ENCODE peak calls at places on chromosomes 1 and 21, in six cellular contexts. One of them, this sample, is unnamed.

GRCh38 chr21:17270234-17270633 is 242.6 kb upstream of the CXADR start:
- DNase-seq in gastrocnemius medialis: no peak
- DNase-seq in left lung: no peak
- DNase-seq in colonic mucosa: no peak
- DNase-seq in hepatocyte: peak
- DNase-seq in CD8-positive, alpha-beta T cell: no peak
- DNase-seq in this sample: no peak

GRCh38 chr21:33070921-33071877 is 1.3 kb downstream of the OLIG1 start:
- DNase-seq in gastrocnemius medialis: no peak
- DNase-seq in left lung: peak
- DNase-seq in colonic mucosa: no peak
- DNase-seq in hepatocyte: no peak
- DNase-seq in CD8-positive, alpha-beta T cell: no peak
- DNase-seq in this sample: peak

GRCh38 chr1:162056043-162056442 is 13.4 kb upstream of the NOS1AP start:
- DNase-seq in gastrocnemius medialis: peak
- DNase-seq in left lung: peak
- DNase-seq in colonic mucosa: peak
- DNase-seq in hepatocyte: peak
- DNase-seq in CD8-positive, alpha-beta T cell: peak
- DNase-seq in this sample: peak

GRCh38 chr21:20016431-20017005 is 981.7 kb upstream of the NCAM2 start:
- DNase-seq in gastrocnemius medialis: no peak
- DNase-seq in left lung: no peak
- DNase-seq in colonic mucosa: no peak
- DNase-seq in hepatocyte: no peak
- DNase-seq in CD8-positive, alpha-beta T cell: no peak
- DNase-seq in this sample: no peak

GRCh38 chr1:219459321-219460105 is 153.4 kb downstream of the ZC3H11B start:
- DNase-seq in gastrocnemius medialis: no peak
- DNase-seq in left lung: no peak
- DNase-seq in colonic mucosa: no peak
- DNase-seq in hepatocyte: no peak
- DNase-seq in CD8-positive, alpha-beta T cell: no peak
- DNase-seq in this sample: no peak

GRCh38 chr1:78178816-78179215 is 133.1 kb downstream of the GIPC2 start:
- DNase-seq in gastrocnemius medialis: no peak
- DNase-seq in left lung: no peak
- DNase-seq in colonic mucosa: no peak
- DNase-seq in hepatocyte: no peak
- DNase-seq in CD8-positive, alpha-beta T cell: no peak
- DNase-seq in this sample: no peak

GRCh38 chr1:25051504-25051903 is 121.4 kb upstream of the RUNX3 start:
- DNase-seq in gastrocnemius medialis: no peak
- DNase-seq in left lung: no peak
- DNase-seq in colonic mucosa: no peak
- DNase-seq in hepatocyte: no peak
- DNase-seq in CD8-positive, alpha-beta T cell: no peak
- DNase-seq in this sample: no peak

GRCh38 chr1:231499148-231499763 is 29.2 kb upstream of the TSNAX start:
- DNase-seq in gastrocnemius medialis: no peak
- DNase-seq in left lung: no peak
- DNase-seq in colonic mucosa: no peak
- DNase-seq in hepatocyte: no peak
- DNase-seq in CD8-positive, alpha-beta T cell: no peak
- DNase-seq in this sample: no peak

GRCh38 chr21:43305811-43306311 is 121.1 kb downstream of the SIK1 start:
- DNase-seq in gastrocnemius medialis: no peak
- DNase-seq in left lung: peak
- DNase-seq in colonic mucosa: no peak
- DNase-seq in hepatocyte: no peak
- DNase-seq in CD8-positive, alpha-beta T cell: no peak
- DNase-seq in this sample: no peak

GRCh38 chr1:151175036-151175741 is 592 bp downstream of the TMOD4 start:
- DNase-seq in gastrocnemius medialis: no peak
- DNase-seq in left lung: no peak
- DNase-seq in colonic mucosa: no peak
- DNase-seq in hepatocyte: no peak
- DNase-seq in CD8-positive, alpha-beta T cell: no peak
- DNase-seq in this sample: no peak

GRCh38 chr1:245874942-245875580 is 632.0 kb downstream of the SMYD3 start:
- DNase-seq in gastrocnemius medialis: no peak
- DNase-seq in left lung: no peak
- DNase-seq in colonic mucosa: peak
- DNase-seq in hepatocyte: peak
- DNase-seq in CD8-positive, alpha-beta T cell: no peak
- DNase-seq in this sample: no peak

GRCh38 chr1:36055706-36056105 is 28.2 kb upstream of the TEKT2 start:
- DNase-seq in gastrocnemius medialis: no peak
- DNase-seq in left lung: no peak
- DNase-seq in colonic mucosa: no peak
- DNase-seq in hepatocyte: no peak
- DNase-seq in CD8-positive, alpha-beta T cell: no peak
- DNase-seq in this sample: no peak

GRCh38 chr21:41817228-41817627 is 50.4 kb upstream of the RIPK4 start:
- DNase-seq in gastrocnemius medialis: no peak
- DNase-seq in left lung: no peak
- DNase-seq in colonic mucosa: peak
- DNase-seq in hepatocyte: peak
- DNase-seq in CD8-positive, alpha-beta T cell: no peak
- DNase-seq in this sample: peak

GRCh38 chr1:236119935-236120484 is 22.3 kb upstream of the GPR137B start:
- DNase-seq in gastrocnemius medialis: no peak
- DNase-seq in left lung: no peak
- DNase-seq in colonic mucosa: no peak
- DNase-seq in hepatocyte: no peak
- DNase-seq in CD8-positive, alpha-beta T cell: no peak
- DNase-seq in this sample: no peak

GRCh38 chr1:148318123-148318899 is 164.8 kb downstream of the PPIAL4G start:
- DNase-seq in gastrocnemius medialis: no peak
- DNase-seq in left lung: peak
- DNase-seq in colonic mucosa: no peak
- DNase-seq in hepatocyte: no peak
- DNase-seq in CD8-positive, alpha-beta T cell: peak
- DNase-seq in this sample: no peak

GRCh38 chr1:153774780-153775431 is at the start of gene SLC27A3:
- DNase-seq in gastrocnemius medialis: no peak
- DNase-seq in left lung: peak
- DNase-seq in colonic mucosa: peak
- DNase-seq in hepatocyte: peak
- DNase-seq in CD8-positive, alpha-beta T cell: no peak
- DNase-seq in this sample: peak

GRCh38 chr1:8985915-8986813 is 40.1 kb downstream of the SLC2A7 start:
- DNase-seq in gastrocnemius medialis: peak
- DNase-seq in left lung: peak
- DNase-seq in colonic mucosa: peak
- DNase-seq in hepatocyte: peak
- DNase-seq in CD8-positive, alpha-beta T cell: no peak
- DNase-seq in this sample: no peak

GRCh38 chr1:236209713-236210112 is 67.4 kb downstream of the GPR137B start:
- DNase-seq in gastrocnemius medialis: no peak
- DNase-seq in left lung: no peak
- DNase-seq in colonic mucosa: no peak
- DNase-seq in hepatocyte: no peak
- DNase-seq in CD8-positive, alpha-beta T cell: no peak
- DNase-seq in this sample: no peak

GRCh38 chr1:198771562-198772153 is 132.8 kb downstream of the PTPRC start:
- DNase-seq in gastrocnemius medialis: no peak
- DNase-seq in left lung: no peak
- DNase-seq in colonic mucosa: no peak
- DNase-seq in hepatocyte: peak
- DNase-seq in CD8-positive, alpha-beta T cell: no peak
- DNase-seq in this sample: peak

GRCh38 chr21:31442339-31442738 is 98.3 kb upstream of the TIAM1 start:
- DNase-seq in gastrocnemius medialis: no peak
- DNase-seq in left lung: no peak
- DNase-seq in colonic mucosa: no peak
- DNase-seq in hepatocyte: no peak
- DNase-seq in CD8-positive, alpha-beta T cell: no peak
- DNase-seq in this sample: no peak

GRCh38 chr1:171446396-171446795 is 38.9 kb upstream of the PRRC2C start:
- DNase-seq in gastrocnemius medialis: no peak
- DNase-seq in left lung: no peak
- DNase-seq in colonic mucosa: no peak
- DNase-seq in hepatocyte: no peak
- DNase-seq in CD8-positive, alpha-beta T cell: no peak
- DNase-seq in this sample: no peak

GRCh38 chr1:70760170-70760569 is 287.4 kb downstream of the PTGER3 start:
- DNase-seq in gastrocnemius medialis: no peak
- DNase-seq in left lung: no peak
- DNase-seq in colonic mucosa: no peak
- DNase-seq in hepatocyte: no peak
- DNase-seq in CD8-positive, alpha-beta T cell: no peak
- DNase-seq in this sample: no peak

GRCh38 chr21:33332143-33332542 is 7.4 kb downstream of the IFNAR1 start:
- DNase-seq in gastrocnemius medialis: no peak
- DNase-seq in left lung: no peak
- DNase-seq in colonic mucosa: no peak
- DNase-seq in hepatocyte: no peak
- DNase-seq in CD8-positive, alpha-beta T cell: no peak
- DNase-seq in this sample: no peak

GRCh38 chr1:44643721-44644330 is 30.5 kb downstream of the TMEM53 start:
- DNase-seq in gastrocnemius medialis: no peak
- DNase-seq in left lung: no peak
- DNase-seq in colonic mucosa: no peak
- DNase-seq in hepatocyte: no peak
- DNase-seq in CD8-positive, alpha-beta T cell: no peak
- DNase-seq in this sample: no peak

GRCh38 chr1:200363200-200363933 is 46.5 kb downstream of the ZNF281 start:
- DNase-seq in gastrocnemius medialis: no peak
- DNase-seq in left lung: no peak
- DNase-seq in colonic mucosa: no peak
- DNase-seq in hepatocyte: no peak
- DNase-seq in CD8-positive, alpha-beta T cell: no peak
- DNase-seq in this sample: no peak

GRCh38 chr1:45793942-45794604 is 9.3 kb upstream of the MAST2 start:
- DNase-seq in gastrocnemius medialis: no peak
- DNase-seq in left lung: no peak
- DNase-seq in colonic mucosa: no peak
- DNase-seq in hepatocyte: no peak
- DNase-seq in CD8-positive, alpha-beta T cell: no peak
- DNase-seq in this sample: peak

DNA sequence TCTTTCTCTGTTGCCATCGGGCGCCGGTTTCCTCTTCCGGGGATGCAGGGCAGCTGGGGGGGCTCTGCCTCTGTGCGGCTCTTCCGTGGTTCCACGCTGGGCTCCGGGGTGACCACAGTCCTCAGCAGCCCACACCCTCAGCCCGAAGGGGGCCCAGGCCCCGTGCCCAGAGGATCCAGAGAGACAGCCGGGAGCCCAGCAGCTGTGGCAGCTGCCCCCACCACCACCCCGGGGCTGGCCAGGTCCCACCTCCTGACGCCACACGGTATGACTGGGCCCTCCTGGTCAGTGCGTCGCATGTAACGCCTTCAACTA is 172.2 kb downstream of the PRDM16 start:
- DNase-seq in gastrocnemius medialis: no peak
- DNase-seq in left lung: peak
- DNase-seq in colonic mucosa: no peak
- DNase-seq in hepatocyte: no peak
- DNase-seq in CD8-positive, alpha-beta T cell: no peak
- DNase-seq in this sample: no peak
- H3K27ac ChIP-seq in gastrocnemius medialis: no peak
- H3K27ac ChIP-seq in left lung: no peak
- H3K27ac ChIP-seq in colonic mucosa: no peak
- H3K27ac ChIP-seq in hepatocyte: no peak
- H3K27ac ChIP-seq in CD8-positive, alpha-beta T cell: no peak
- H3K27ac ChIP-seq in this sample: no peak

DNA sequence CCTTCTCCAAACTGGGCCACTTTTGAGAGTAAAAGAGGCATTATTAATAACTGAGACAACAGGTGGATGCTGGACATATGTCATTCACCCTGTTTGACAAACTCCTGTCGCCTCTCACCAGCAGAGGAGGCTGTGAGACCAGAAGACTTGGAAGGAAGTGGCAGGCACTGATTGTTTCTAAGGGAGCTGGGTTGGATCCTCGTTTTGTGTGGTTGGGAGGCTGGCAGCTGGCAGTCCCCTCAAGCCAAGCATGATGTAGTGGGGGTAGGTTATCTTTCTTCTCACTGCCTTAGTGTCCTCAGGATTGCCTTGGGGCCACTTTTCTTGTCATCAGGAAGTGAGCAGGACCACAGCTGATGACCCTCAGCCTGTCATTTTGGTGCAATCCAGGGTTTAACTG is 86.5 kb upstream of the KCNJ15 start:
- DNase-seq in gastrocnemius medialis: no peak
- DNase-seq in left lung: no peak
- DNase-seq in colonic mucosa: no peak
- DNase-seq in hepatocyte: peak
- DNase-seq in CD8-positive, alpha-beta T cell: no peak
- DNase-seq in this sample: peak
- TF ChIP-seq CTCF in gastrocnemius medialis: no peak
- TF ChIP-seq CTCF in left lung: peak
- TF ChIP-seq CTCF in colonic mucosa: no peak
- TF ChIP-seq CTCF in hepatocyte: peak
- TF ChIP-seq CTCF in CD8-positive, alpha-beta T cell: no peak
- TF ChIP-seq CTCF in this sample: peak

GRCh38 chr1:80673935-80674597 is 1126.7 kb upstream of the ADGRL2 start:
- DNase-seq in gastrocnemius medialis: no peak
- DNase-seq in left lung: no peak
- DNase-seq in colonic mucosa: no peak
- DNase-seq in hepatocyte: no peak
- DNase-seq in CD8-positive, alpha-beta T cell: no peak
- DNase-seq in this sample: no peak
- H3K27ac ChIP-seq in gastrocnemius medialis: no peak
- H3K27ac ChIP-seq in left lung: no peak
- H3K27ac ChIP-seq in colonic mucosa: no peak
- H3K27ac ChIP-seq in hepatocyte: no peak
- H3K27ac ChIP-seq in CD8-positive, alpha-beta T cell: no peak
- H3K27ac ChIP-seq in this sample: no peak

DNA sequence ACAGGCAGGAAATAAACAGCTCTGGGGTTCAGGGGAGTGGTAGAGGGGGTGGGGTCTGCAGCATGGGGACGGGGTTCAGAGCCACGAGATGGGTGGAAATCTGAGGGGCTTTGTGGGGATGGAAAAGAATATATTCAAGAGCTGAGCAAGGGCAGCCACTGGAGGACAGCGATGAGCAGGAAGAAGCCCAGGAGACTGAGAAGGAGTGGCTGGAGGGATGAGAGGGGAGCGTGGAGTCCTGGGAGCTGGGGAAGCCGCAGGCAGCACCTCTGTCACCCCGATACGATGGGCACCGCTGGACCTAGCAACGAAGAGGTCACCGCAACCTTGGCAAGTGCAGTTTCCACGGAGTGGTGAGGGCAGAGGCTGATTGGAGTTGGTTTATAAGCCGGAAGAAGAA is 10.0 kb upstream of the KCNAB2 start:
- DNase-seq in gastrocnemius medialis: no peak
- DNase-seq in left lung: no peak
- DNase-seq in colonic mucosa: no peak
- DNase-seq in hepatocyte: no peak
- DNase-seq in CD8-positive, alpha-beta T cell: no peak
- DNase-seq in this sample: peak
- TF ChIP-seq CTCF in gastrocnemius medialis: no peak
- TF ChIP-seq CTCF in left lung: no peak
- TF ChIP-seq CTCF in colonic mucosa: no peak
- TF ChIP-seq CTCF in hepatocyte: no peak
- TF ChIP-seq CTCF in CD8-positive, alpha-beta T cell: no peak
- TF ChIP-seq CTCF in this sample: peak

This sample was measured in WERI-Rb-1.